ENCODE peak calls at places on chromosomes 2 and 18, in four cellular contexts. Q is body of pancreas; X is CD8-positive, alpha-beta memory T cell; Y is CD8-positive, alpha-beta T cell. Z is an unnamed sample. For H3K36me3 and H3K4me1, the result is how much of the 10 kb centered on the place peaks cover.

GRCh38 chr2:95068256-95068655 is 42.7 kb downstream of the MAL start:
- DNase-seq in Q (no peak), X (no peak), Y (no peak), Z (no peak)

GRCh38 chr2:26692814-26693286 is 328 bp downstream of the KCNK3 start:
- DNase-seq in Q (peak), X (no peak), Y (no peak), Z (no peak)

GRCh38 chr2:6730003-6730402 is 135.7 kb downstream of the CMPK2 start:
- DNase-seq in Q (no peak), X (no peak), Y (no peak), Z (no peak)

GRCh38 chr2:19488009-19488691 is 129.7 kb upstream of the OSR1 start:
- DNase-seq in Q (no peak), X (no peak), Y (no peak), Z (no peak)

GRCh38 chr2:128511731-128512663 is 193.3 kb upstream of the HS6ST1 start:
- DNase-seq in Q (no peak), X (no peak), Y (no peak), Z (no peak)

GRCh38 chr2:230687498-230687897 is 25.1 kb upstream of the CAB39 start:
- DNase-seq in Q (no peak), X (no peak), Y (no peak), Z (no peak)

GRCh38 chr2:37325625-37326071 is 1.0 kb upstream of the PRKD3 start:
- DNase-seq in Q (no peak), X (no peak), Y (no peak), Z (no peak)

GRCh38 chr2:240526521-240526920 is 31.3 kb downstream of the ANKMY1 start:
- DNase-seq in Q (no peak), X (no peak), Y (no peak), Z (no peak)

GRCh38 chr2:12883911-12884310 is 167.2 kb downstream of the TRIB2 start:
- DNase-seq in Q (no peak), X (no peak), Y (no peak), Z (no peak)

GRCh38 chr2:101038455-101039255 is 36.6 kb downstream of the RPL31 start:
- DNase-seq in Q (no peak), X (no peak), Y (no peak), Z (no peak)

GRCh38 chr18:28159055-28159454 is 17.9 kb downstream of the CDH2 start:
- DNase-seq in Q (no peak), X (no peak), Y (no peak), Z (no peak)

GRCh38 chr2:219509780-219510511 is 4.3 kb upstream of the ASIC4 start:
- DNase-seq in Q (peak), X (peak), Y (no peak), Z (no peak)

GRCh38 chr2:10742666-10743065 is 21.2 kb downstream of the ATP6V1C2 start:
- DNase-seq in Q (no peak), X (no peak), Y (no peak), Z (no peak)

DNA sequence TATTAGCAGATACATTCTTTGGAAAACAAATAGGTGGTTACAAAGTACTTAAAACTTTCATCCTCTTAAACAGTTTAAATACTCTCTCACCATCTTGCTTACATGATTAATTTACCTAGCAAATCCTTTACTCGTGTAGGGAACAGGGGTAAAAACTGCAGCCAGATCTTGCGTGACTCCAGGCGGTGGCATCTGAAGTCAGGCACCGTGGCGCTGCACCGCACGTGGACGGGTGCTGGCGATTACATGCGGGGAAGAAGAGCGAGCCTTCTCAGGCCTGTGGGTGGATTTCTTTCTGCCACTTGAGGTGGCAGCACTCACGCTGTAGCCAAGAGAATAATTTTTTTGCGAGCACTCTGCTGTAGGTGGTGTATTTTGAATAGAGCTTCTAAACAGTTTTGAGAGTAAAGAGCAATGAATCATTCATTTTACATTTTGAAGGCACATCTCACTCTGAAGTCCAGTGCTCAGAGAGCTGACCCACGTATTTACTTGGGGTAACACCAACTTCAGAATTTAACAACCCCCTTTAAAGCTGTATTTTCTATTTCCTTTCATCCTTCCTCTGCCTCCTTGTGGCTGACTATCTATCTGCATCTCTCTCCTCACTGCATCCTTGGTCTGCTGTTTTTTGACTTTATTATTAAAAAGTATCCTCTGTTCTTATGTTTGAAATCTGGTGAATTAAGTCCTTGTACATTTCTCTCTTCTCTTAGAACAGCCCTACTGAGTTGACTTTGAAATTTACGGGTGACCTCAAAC is 68.9 kb downstream of the EPAS1 start:
- DNase-seq in Q (no peak), X (no peak), Y (no peak), Z (no peak)
- H3K36me3 ChIP-seq in Q (under half), X (under half), Y (under half), Z (under half)

GRCh38 chr2:239267411-239267941 is 133.3 kb downstream of the HDAC4 start:
- DNase-seq in Q (no peak), X (peak), Y (peak), Z (peak)

GRCh38 chr2:239264838-239265651 is 135.8 kb downstream of the HDAC4 start:
- DNase-seq in Q (no peak), X (peak), Y (peak), Z (peak)

GRCh38 chr2:239266779-239267410 is 133.9 kb downstream of the HDAC4 start:
- DNase-seq in Q (no peak), X (no peak), Y (no peak), Z (no peak)

GRCh38 chr2:239265681-239266435 is 135.0 kb downstream of the HDAC4 start:
- DNase-seq in Q (no peak), X (no peak), Y (no peak), Z (no peak)

GRCh38 chr2:239266436-239266770 is 134.4 kb downstream of the HDAC4 start:
- DNase-seq in Q (no peak), X (no peak), Y (no peak), Z (no peak)
- H3K4me1 ChIP-seq in Q (under half), X (half or more), Y (half or more), Z (half or more)

DNA sequence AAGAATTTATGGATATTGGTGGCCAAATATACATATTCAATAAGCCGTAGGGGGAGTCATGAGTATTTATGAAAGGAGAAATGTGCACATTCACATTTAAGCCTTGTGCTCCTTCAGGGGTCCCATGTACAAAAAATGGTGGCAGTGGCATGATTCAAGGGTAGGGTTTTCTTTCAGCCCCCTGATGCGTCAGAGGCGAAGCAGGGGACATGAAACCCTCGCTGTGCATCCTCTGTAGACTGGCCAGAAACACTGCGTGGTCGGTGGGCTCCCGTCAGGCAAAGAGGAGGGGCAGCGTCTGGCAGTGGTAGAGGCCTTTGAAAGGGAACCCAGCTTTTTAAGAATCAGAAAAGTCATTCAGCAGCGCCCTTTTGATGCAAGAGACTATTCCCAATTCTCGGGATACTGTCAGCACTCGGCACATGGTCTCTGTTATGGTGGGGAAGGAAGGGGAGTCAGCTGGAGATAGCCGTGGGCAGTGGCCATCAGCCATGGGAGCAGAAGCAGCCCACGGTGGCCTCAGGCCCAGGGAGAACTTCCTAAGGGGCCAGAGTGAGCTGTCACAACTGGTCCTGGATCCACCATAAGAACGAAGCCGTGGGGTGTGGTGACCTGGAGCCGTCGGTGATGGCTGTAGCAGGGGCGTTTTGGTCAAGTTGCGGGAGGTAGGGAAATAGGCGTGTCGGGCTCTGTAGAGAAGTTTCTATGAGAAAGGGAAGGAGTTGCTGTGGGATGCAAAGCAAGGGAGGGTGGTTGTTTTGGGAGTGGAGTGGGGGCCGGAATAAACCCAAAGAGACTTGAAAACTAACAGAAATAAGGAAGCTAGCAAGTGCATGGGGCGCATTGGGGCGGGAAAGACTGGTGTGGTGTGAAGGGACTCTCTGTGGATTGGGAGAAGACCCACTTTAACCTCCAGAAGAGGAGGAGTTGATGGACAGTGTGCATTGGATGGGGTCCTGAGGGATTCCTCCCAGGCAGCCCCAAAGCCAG is 95.6 kb downstream of the SH3BP4 start:
- DNase-seq in Q (no peak), X (no peak), Y (no peak), Z (no peak)
- H3K27ac ChIP-seq in Q (peak), X (no peak), Y (no peak), Z (no peak)

GRCh38 chr2:62074233-62074632 is 121.7 kb upstream of the B3GNT2 start:
- DNase-seq in Q (no peak), X (no peak), Y (no peak), Z (no peak)

GRCh38 chr2:62071760-62072680 is 123.9 kb upstream of the B3GNT2 start:
- DNase-seq in Q (no peak), X (no peak), Y (no peak), Z (no peak)

GRCh38 chr2:62077239-62077638 is 118.7 kb upstream of the B3GNT2 start:
- DNase-seq in Q (no peak), X (no peak), Y (no peak), Z (no peak)
- H3K36me3 ChIP-seq in Q (under half), X (under half), Y (under half), Z (under half)

DNA sequence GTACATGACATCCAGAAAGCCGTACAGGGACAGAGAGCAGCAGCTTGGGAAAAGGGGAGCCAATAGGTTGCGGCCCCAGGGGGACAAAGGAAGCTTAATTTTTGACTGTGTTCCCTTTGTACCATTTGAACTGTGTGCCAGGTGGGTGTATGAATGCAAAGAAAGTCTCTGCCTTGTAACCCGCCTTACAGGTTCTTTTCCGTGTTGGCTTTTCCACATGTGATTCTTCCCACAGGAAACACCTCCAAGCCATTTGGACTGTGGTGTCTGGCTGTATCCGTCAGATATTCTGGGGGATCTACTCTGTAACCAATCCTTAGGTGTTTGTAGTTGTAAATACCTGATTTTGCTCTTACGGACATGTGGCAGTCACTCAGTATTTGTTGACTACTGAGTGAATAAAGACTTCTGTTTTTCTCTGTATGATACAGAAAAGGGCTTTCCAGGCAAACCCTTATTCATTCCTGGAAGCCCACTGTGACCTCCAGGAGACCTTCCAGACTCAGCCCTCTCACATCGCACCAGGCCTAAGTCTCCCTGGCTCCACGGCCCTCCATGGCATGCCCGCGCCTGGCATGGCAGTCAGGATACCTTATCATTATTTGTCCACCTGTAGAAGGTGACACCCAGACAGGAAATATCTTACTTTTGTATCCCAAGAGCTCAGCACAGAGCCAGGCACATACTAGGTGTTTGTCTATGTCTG is 1.2 kb downstream of the LRRFIP1 start:
- DNase-seq in Q (peak), X (no peak), Y (no peak), Z (no peak)
- H3K4me1 ChIP-seq in Q (under half), X (under half), Y (under half), Z (under half)

GRCh38 chr18:23640023-23640422 is 22.7 kb downstream of the ANKRD29 start:
- DNase-seq in Q (no peak), X (no peak), Y (no peak), Z (no peak)
- H3K27ac ChIP-seq in Q (no peak), X (no peak), Y (no peak), Z (no peak)

DNA sequence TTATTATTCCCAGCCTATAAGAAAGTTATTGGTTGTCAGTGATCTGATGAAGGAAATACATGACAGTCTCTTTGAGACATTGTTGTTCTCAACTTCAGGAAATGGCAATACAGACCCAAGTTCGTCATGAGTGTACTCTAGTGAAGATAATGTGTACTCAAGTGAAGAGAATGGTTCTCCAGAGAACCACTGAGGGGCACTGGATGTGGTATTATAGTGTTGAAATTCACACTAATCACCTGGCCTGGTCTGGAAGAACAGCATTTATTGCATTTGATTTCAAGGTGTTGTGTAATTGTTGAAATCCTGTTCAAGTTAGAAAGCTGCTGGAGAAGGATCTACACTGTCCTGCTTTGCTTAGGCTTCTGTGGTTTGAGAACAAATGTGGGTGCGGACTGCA is 23.4 kb upstream of the OTX1 start:
- DNase-seq in Q (no peak), X (no peak), Y (no peak), Z (no peak)
- H3K36me3 ChIP-seq in Q (under half), X (under half), Y (under half), Z (under half)

DNA sequence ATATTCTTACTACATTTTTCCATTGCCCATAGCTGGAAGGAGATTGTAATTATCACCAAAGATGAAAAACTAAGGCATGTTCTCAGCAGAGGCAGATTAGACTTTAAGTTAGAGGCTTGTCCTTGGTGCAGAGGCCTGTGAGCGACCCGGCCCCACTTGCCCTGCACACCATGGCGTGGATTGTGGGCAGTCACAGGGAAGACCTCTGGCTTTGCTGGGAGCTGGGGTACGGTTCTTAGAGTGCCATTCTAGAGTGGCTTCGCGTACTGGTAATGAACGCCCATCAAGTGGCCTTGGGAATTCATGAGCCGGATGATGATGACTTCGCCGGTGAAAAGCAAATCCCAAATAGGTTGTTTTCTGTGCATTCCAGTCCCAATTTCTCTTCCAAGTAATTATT is 90.5 kb downstream of the LDLRAD4 start:
- DNase-seq in Q (no peak), X (no peak), Y (no peak), Z (no peak)
- H3K4me1 ChIP-seq in Q (under half), X (under half), Y (under half), Z (under half)

GRCh38 chr2:158893474-158893873 is 75.0 kb upstream of the TANC1 start:
- DNase-seq in Q (no peak), X (no peak), Y (no peak), Z (no peak)

GRCh38 chr2:158894572-158894971 is 73.9 kb upstream of the TANC1 start:
- DNase-seq in Q (no peak), X (no peak), Y (no peak), Z (no peak)

GRCh38 chr2:158894078-158894477 is 74.4 kb upstream of the TANC1 start:
- DNase-seq in Q (no peak), X (no peak), Y (no peak), Z (no peak)

GRCh38 chr2:158890296-158890905 is 78.0 kb upstream of the TANC1 start:
- DNase-seq in Q (no peak), X (no peak), Y (no peak), Z (no peak)

DNA sequence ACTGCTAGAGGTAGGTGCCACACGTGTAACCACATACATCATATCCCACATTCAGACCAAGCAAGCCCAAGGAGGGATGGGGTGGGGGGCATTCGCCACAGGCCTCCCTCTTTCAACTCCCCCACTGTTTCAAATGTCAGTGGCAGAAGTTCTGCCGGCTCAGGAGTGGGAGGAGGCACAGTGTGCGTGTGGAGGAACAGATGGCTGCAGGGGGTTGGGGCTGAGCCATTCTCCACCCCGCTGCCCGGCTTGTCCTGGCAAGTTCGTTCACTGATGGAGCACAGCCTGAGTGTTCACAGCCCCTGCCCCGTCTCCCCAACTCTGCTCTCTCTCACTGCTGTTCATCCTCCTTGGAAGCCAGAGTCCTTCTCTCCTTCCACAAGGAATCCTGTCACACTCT is 75.4 kb upstream of the TANC1 start:
- DNase-seq in Q (no peak), X (no peak), Y (no peak), Z (no peak)
- H3K27ac ChIP-seq in Q (no peak), X (no peak), Y (no peak), Z (no peak)